ENCODE peak calls at places on chromosomes 3 and 15, in eight cellular contexts. E is HT1080; X is GDM1; M is CD8-positive, alpha-beta memory T cell; K is iris pigment epithelial cell; U is activated gamma-delta T cell treated with Interleukin-2 at 50 U/mL for 16 hours; N is omental fat pad; V is AG04450. D is an unnamed sample.

GRCh38 chr15:58442122-58442521 is 10.3 kb downstream of the LIPC start:
- DNase-seq in E (no peak), X (no peak), M (no peak), K (no peak), U (no peak), N (no peak), V (no peak), D (no peak)

GRCh38 chr3:123636431-123636841 is 51.6 kb upstream of the HACD2 start:
- DNase-seq in E (no peak), X (no peak), M (no peak), K (no peak), U (no peak), N (no peak), V (no peak), D (no peak)

GRCh38 chr3:56610669-56611335 is 53.8 kb downstream of the CCDC66 start:
- DNase-seq in E (no peak), X (no peak), M (no peak), K (no peak), U (no peak), N (no peak), V (no peak), D (no peak)

GRCh38 chr15:32908135-32908801 is 190.5 kb downstream of the GREM1 start:
- DNase-seq in E (no peak), X (no peak), M (no peak), K (peak), U (no peak), N (no peak), V (peak), D (no peak)

GRCh38 chr3:109171479-109171878 is 35.0 kb downstream of the C3orf85 start:
- DNase-seq in E (no peak), X (no peak), M (no peak), K (no peak), U (no peak), N (no peak), V (no peak), D (no peak)

GRCh38 chr3:48919215-48920138 is 835 bp downstream of the ARIH2 start:
- DNase-seq in E (peak), X (peak), M (peak), K (peak), U (peak), N (no peak), V (no peak), D (no peak)

GRCh38 chr3:45178131-45179023 is 32.2 kb upstream of the CDCP1 start:
- DNase-seq in E (peak), X (no peak), M (no peak), K (peak), U (no peak), N (no peak), V (no peak), D (no peak)

GRCh38 chr3:171810278-171811058 is at the start of gene PLD1:
- DNase-seq in E (peak), X (no peak), M (peak), K (peak), U (peak), N (no peak), V (no peak), D (no peak)

GRCh38 chr15:69380100-69380725 is 33.9 kb upstream of the KIF23 start:
- DNase-seq in E (no peak), X (no peak), M (no peak), K (peak), U (no peak), N (no peak), V (no peak), D (no peak)

GRCh38 chr3:73213906-73214305 is 152.4 kb downstream of the EBLN2 start:
- DNase-seq in E (no peak), X (no peak), M (no peak), K (peak), U (no peak), N (no peak), V (no peak), D (no peak)

GRCh38 chr3:46675843-46676567 is 17.5 kb downstream of the ALS2CL start:
- DNase-seq in E (no peak), X (no peak), M (no peak), K (no peak), U (no peak), N (no peak), V (no peak), D (no peak)

GRCh38 chr3:158936530-158937113 is 134.8 kb downstream of the MFSD1 start:
- DNase-seq in E (peak), X (no peak), M (no peak), K (no peak), U (no peak), N (no peak), V (no peak), D (no peak)

GRCh38 chr15:33458421-33458820 is 147.7 kb downstream of the RYR3 start:
- DNase-seq in E (no peak), X (no peak), M (no peak), K (no peak), U (no peak), N (no peak), V (no peak), D (no peak)

GRCh38 chr3:57673158-57673557 is 19.7 kb downstream of the DENND6A start:
- DNase-seq in E (no peak), X (no peak), M (no peak), K (no peak), U (no peak), N (no peak), V (no peak), D (no peak)

GRCh38 chr3:101351834-101352233 is 31.5 kb upstream of the IMPG2 start:
- DNase-seq in E (peak), X (no peak), M (no peak), K (no peak), U (no peak), N (no peak), V (no peak), D (no peak)

GRCh38 chr15:77584201-77584600 is 48.5 kb downstream of the LINGO1 start:
- DNase-seq in E (no peak), X (no peak), M (no peak), K (no peak), U (no peak), N (no peak), V (no peak), D (no peak)

GRCh38 chr3:64441861-64442260 is 216.6 kb upstream of the PRICKLE2 start:
- DNase-seq in E (no peak), X (no peak), M (no peak), K (peak), U (no peak), N (no peak), V (no peak), D (no peak)

GRCh38 chr3:9902372-9903237 is at the start of gene IL17RE:
- DNase-seq in E (no peak), X (peak), M (no peak), K (no peak), U (no peak), N (no peak), V (no peak), D (no peak)

GRCh38 chr15:53808058-53808703 is 48.7 kb upstream of the WDR72 start:
- DNase-seq in E (no peak), X (no peak), M (no peak), K (peak), U (no peak), N (no peak), V (no peak), D (no peak)

GRCh38 chr15:61974759-61975158 is 85.5 kb downstream of the VPS13C start:
- DNase-seq in E (peak), X (no peak), M (no peak), K (peak), U (no peak), N (no peak), V (no peak), D (no peak)

GRCh38 chr3:178112134-178112533 is 424.1 kb upstream of the KCNMB2 start:
- DNase-seq in E (peak), X (no peak), M (no peak), K (no peak), U (no peak), N (no peak), V (no peak), D (no peak)

GRCh38 chr3:162354343-162354742 is 857.7 kb downstream of the OTOL1 start:
- DNase-seq in E (no peak), X (no peak), M (no peak), K (peak), U (no peak), N (no peak), V (peak), D (no peak)

GRCh38 chr3:24254649-24255048 is 240.0 kb downstream of the THRB start:
- DNase-seq in E (peak), X (no peak), M (no peak), K (peak), U (no peak), N (no peak), V (peak), D (no peak)

GRCh38 chr3:169246158-169246557 is 417.4 kb downstream of the MECOM start:
- DNase-seq in E (no peak), X (no peak), M (no peak), K (no peak), U (no peak), N (no peak), V (no peak), D (no peak)